ENCODE peak calls at places on chromosomes 3 and 15, in six cellular contexts. C is activated naive CD8-positive, alpha-beta T cell treated with anti-CD3 and anti-CD28 coated beads, Interleukin-2, amount 50 U/mL, for 24 hours; Q is ecto neural progenitor cell; P is Right ventricle myocardium superior; W is LoVo; O is NCI-H774. X is an unnamed sample.

GRCh38 chr3:75294124-75294523 is 370.0 kb upstream of the FRG2C start:
- DNase-seq in C (no peak), Q (peak; percentile 67), P (peak; percentile 42), W (no peak), O (no peak), X (peak; percentile 20)

GRCh38 chr3:188578579-188579363 is 424.8 kb downstream of the LPP start:
- DNase-seq in C (peak; percentile 12), Q (no peak), P (peak; percentile 74), W (no peak), O (no peak), X (no peak)

GRCh38 chr3:63228087-63228486 is 50.0 kb upstream of the SYNPR start:
- DNase-seq in C (no peak), Q (no peak), P (no peak), W (no peak), O (no peak), X (no peak)

GRCh38 chr3:195467641-195468390 is 25.0 kb upstream of the ACAP2 start:
- DNase-seq in C (no peak), Q (no peak), P (no peak), W (no peak), O (no peak), X (no peak)

GRCh38 chr15:76181705-76182107 is 121.9 kb downstream of the TMEM266 start:
- DNase-seq in C (peak; percentile 18), Q (no peak), P (no peak), W (no peak), O (no peak), X (no peak)

GRCh38 chr3:173529062-173529711 is 131.6 kb downstream of the NLGN1 start:
- DNase-seq in C (no peak), Q (no peak), P (no peak), W (peak; percentile 52), O (no peak), X (no peak)

GRCh38 chr3:32403663-32404062 is 12.0 kb downstream of the CMTM7 start:
- DNase-seq in C (no peak), Q (no peak), P (no peak), W (no peak), O (no peak), X (no peak)

GRCh38 chr15:57031605-57032004 is 113.2 kb downstream of the TCF12 start:
- DNase-seq in C (no peak), Q (no peak), P (no peak), W (no peak), O (no peak), X (no peak)

GRCh38 chr15:88089019-88089603 is 167.4 kb downstream of the NTRK3 start:
- DNase-seq in C (no peak), Q (no peak), P (no peak), W (no peak), O (no peak), X (no peak)

GRCh38 chr3:42014949-42015533 is 53.1 kb upstream of the ULK4 start:
- DNase-seq in C (peak; percentile 38), Q (peak; percentile 64), P (peak; percentile 81), W (no peak), O (no peak), X (peak; percentile 61)

GRCh38 chr15:77607111-77607893 is 25.4 kb downstream of the LINGO1 start:
- DNase-seq in C (no peak), Q (no peak), P (no peak), W (no peak), O (no peak), X (no peak)

GRCh38 chr15:70098461-70099166 is 897 bp upstream of the TLE3 start:
- DNase-seq in C (peak; percentile 26), Q (peak; percentile 86), P (peak; percentile 62), W (peak; percentile 40), O (peak; percentile 48), X (peak; percentile 53)

GRCh38 chr15:41695750-41696436 is 35.7 kb downstream of the MGA start:
- DNase-seq in C (peak; percentile 29), Q (no peak), P (no peak), W (peak; percentile 19), O (no peak), X (no peak)

GRCh38 chr15:73601449-73602425 is 31.5 kb downstream of the NPTN start:
- DNase-seq in C (no peak), Q (no peak), P (no peak), W (no peak), O (no peak), X (peak; percentile 60)

GRCh38 chr3:58938057-58938456 is 111.8 kb downstream of the CFAP20DC start:
- DNase-seq in C (no peak), Q (no peak), P (no peak), W (no peak), O (no peak), X (no peak)

GRCh38 chr3:176767385-176767784 is 429.9 kb downstream of the TBL1XR1 start:
- DNase-seq in C (no peak), Q (no peak), P (no peak), W (peak; percentile 25), O (no peak), X (no peak)

GRCh38 chr3:175266993-175267960 is 408.1 kb downstream of the NAALADL2 start:
- DNase-seq in C (no peak), Q (no peak), P (no peak), W (no peak), O (no peak), X (no peak)

GRCh38 chr3:187112934-187113793 is 26.1 kb downstream of the RPL39L start:
- DNase-seq in C (no peak), Q (no peak), P (no peak), W (peak; percentile 7), O (no peak), X (no peak)

GRCh38 chr3:153339065-153339464 is 177.0 kb downstream of the RAP2B start:
- DNase-seq in C (no peak), Q (no peak), P (no peak), W (no peak), O (no peak), X (no peak)

GRCh38 chr3:85678713-85679112 is 719.9 kb downstream of the CADM2 start:
- DNase-seq in C (no peak), Q (no peak), P (no peak), W (no peak), O (no peak), X (no peak)

GRCh38 chr3:55907616-55908015 is 420.5 kb upstream of the WNT5A start:
- DNase-seq in C (no peak), Q (no peak), P (no peak), W (no peak), O (no peak), X (no peak)

GRCh38 chr3:109143646-109144045 is 7.1 kb downstream of the C3orf85 start:
- DNase-seq in C (no peak), Q (no peak), P (no peak), W (no peak), O (no peak), X (no peak)

GRCh38 chr3:5497497-5497896 is 310.0 kb downstream of the EDEM1 start:
- DNase-seq in C (no peak), Q (no peak), P (no peak), W (no peak), O (no peak), X (no peak)

GRCh38 chr3:192092388-192093005 is 631.5 kb downstream of the PYDC2 start:
- DNase-seq in C (no peak), Q (no peak), P (no peak), W (no peak), O (no peak), X (no peak)

GRCh38 chr3:159390656-159391055 is 588.8 kb downstream of the MFSD1 start:
- DNase-seq in C (no peak), Q (no peak), P (no peak), W (no peak), O (no peak), X (no peak)

GRCh38 chr15:99568548-99569352 is 3.0 kb downstream of the MEF2A start:
- DNase-seq in C (no peak), Q (no peak), P (no peak), W (no peak), O (no peak), X (no peak)

GRCh38 chr3:119360736-119361462 is 66.7 kb downstream of the ARHGAP31 start:
- DNase-seq in C (no peak), Q (no peak), P (no peak), W (no peak), O (no peak), X (no peak)

GRCh38 chr3:72265250-72265649 is 480.3 kb upstream of the PROK2 start:
- DNase-seq in C (no peak), Q (no peak), P (no peak), W (no peak), O (no peak), X (no peak)

GRCh38 chr3:9452417-9452816 is 55.0 kb downstream of the SETD5 start:
- DNase-seq in C (no peak), Q (no peak), P (no peak), W (no peak), O (no peak), X (no peak)

GRCh38 chr15:92681141-92681622 is 25.6 kb upstream of the FAM174B start:
- DNase-seq in C (no peak), Q (no peak), P (no peak), W (no peak), O (no peak), X (no peak)

GRCh38 chr3:190056795-190057194 is 63.9 kb downstream of the P3H2 start:
- DNase-seq in C (no peak), Q (no peak), P (no peak), W (no peak), O (no peak), X (no peak)

GRCh38 chr15:91795281-91795680 is 58.2 kb upstream of the SLCO3A1 start:
- DNase-seq in C (no peak), Q (no peak), P (no peak), W (no peak), O (no peak), X (no peak)